ENCODE peak calls at places on chromosome 17, in six cellular contexts. C is posterior cingulate gyrus; M is NCI-H82; Y is foreskin keratinocyte; H is EL; S is stimulated activated CD4-positive, alpha-beta T cell treated with anti-CD3 and anti-CD28 coated beads, TNF-alpha, amount 100 ng/mL, for 48 hours. W is an unnamed sample.

GRCh38 chr17:12974319-12974661 is 43.5 kb downstream of the ELAC2 start:
- DNase-seq in S (no peak), C (no peak), M (no peak), H (no peak), Y (no peak), W (no peak)

GRCh38 chr17:4565209-4566141 is 5.1 kb upstream of the GGT6 start:
- DNase-seq in Y (peak; percentile 52), M (peak; percentile 96), H (peak; percentile 78), S (peak; percentile 42), C (peak; percentile 94), W (peak; percentile 93)

GRCh38 chr17:79041041-79041570 is 17.1 kb downstream of the C1QTNF1 start:
- DNase-seq in H (no peak), Y (no peak), M (no peak), C (peak; percentile 67), S (no peak), W (no peak)

GRCh38 chr17:64420143-64420670 is 28.7 kb upstream of the MILR1 start:
- DNase-seq in C (no peak), S (no peak), Y (peak; percentile 57), M (peak; percentile 85), H (peak; percentile 81), W (peak; percentile 93)

GRCh38 chr17:48995871-48996695 is 1.1 kb upstream of the IGF2BP1 start:
- DNase-seq in H (peak; percentile 53), M (peak; percentile 99), C (peak; percentile 52), Y (no peak), S (no peak), W (peak; percentile 56)

GRCh38 chr17:17712268-17712924 is 31.1 kb downstream of the RAI1 start:
- DNase-seq in M (no peak), Y (no peak), C (no peak), S (no peak), H (peak; percentile 83), W (peak; percentile 89)

GRCh38 chr17:2950846-2951245 is 112.6 kb downstream of the OR1D5 start:
- DNase-seq in H (no peak), M (no peak), S (no peak), C (peak; percentile 69), Y (no peak), W (no peak)

GRCh38 chr17:43033947-43034622 is 9.1 kb downstream of the RND2 start:
- DNase-seq in H (no peak), S (no peak), Y (no peak), C (peak; percentile 22), M (peak; percentile 88), W (no peak)

GRCh38 chr17:37791434-37791833 is 46.6 kb upstream of the HNF1B start:
- DNase-seq in M (peak; percentile 54), Y (no peak), H (peak; percentile 31), S (peak; percentile 22), C (no peak), W (no peak)

W was measured in adipocyte.